ENCODE peak calls at places on chromosomes 2 and 18, in nine cellular contexts. D is tibial artery; X is adrenal gland; U is Karpas-422; J is hepatocyte; I is skeletal muscle cell; W is uterus; G is CD8-positive, alpha-beta memory T cell; F is stomach. Q is an unnamed sample.

GRCh38 chr2:224101820-224102630 is 62.9 kb upstream of the SERPINE2 start:
- DNase-seq in D (peak; percentile 49), X (peak; percentile 25), U (peak; percentile 48), J (peak; percentile 11), I (peak; percentile 93), W (no peak), G (no peak), F (no peak), Q (no peak)

GRCh38 chr2:70679244-70679643 is 88.8 kb downstream of the ADD2 start:
- DNase-seq in D (no peak), X (no peak), U (no peak), J (no peak), I (no peak), W (no peak), G (no peak), F (no peak), Q (no peak)

GRCh38 chr18:10038268-10038667 is 124.5 kb downstream of the VAPA start:
- DNase-seq in D (no peak), X (no peak), U (peak; percentile 69), J (no peak), I (no peak), W (peak; percentile 5), G (no peak), F (peak; percentile 15), Q (no peak)

GRCh38 chr18:50579061-50579774 is 19.3 kb downstream of the MAPK4 start:
- DNase-seq in D (no peak), X (peak; percentile 53), U (no peak), J (no peak), I (no peak), W (no peak), G (no peak), F (no peak), Q (no peak)

GRCh38 chr18:78625895-78626294 is 353.7 kb upstream of the SALL3 start:
- DNase-seq in D (no peak), X (no peak), U (peak; percentile 69), J (no peak), I (no peak), W (no peak), G (no peak), F (no peak), Q (no peak)

GRCh38 chr2:237956402-237956736 is 10.4 kb upstream of the UBE2F start:
- DNase-seq in D (no peak), X (no peak), U (no peak), J (no peak), I (no peak), W (no peak), G (no peak), F (no peak), Q (no peak)

GRCh38 chr2:236679906-236680305 is 110.3 kb downstream of the ACKR3 start:
- DNase-seq in D (no peak), X (no peak), U (no peak), J (peak; percentile 52), I (peak; percentile 48), W (no peak), G (no peak), F (no peak), Q (no peak)

GRCh38 chr2:28161466-28161865 is 231.2 kb upstream of the FOSL2 start:
- DNase-seq in D (no peak), X (no peak), U (no peak), J (no peak), I (no peak), W (no peak), G (no peak), F (no peak), Q (no peak)

GRCh38 chr2:160494243-160494642 is 636 bp upstream of the RBMS1 start:
- DNase-seq in D (no peak), X (no peak), U (no peak), J (peak; percentile 35), I (no peak), W (no peak), G (no peak), F (no peak), Q (no peak)

GRCh38 chr2:17416891-17417391 is 101.3 kb downstream of the RAD51AP2 start:
- DNase-seq in D (no peak), X (no peak), U (no peak), J (no peak), I (peak; percentile 91), W (no peak), G (no peak), F (no peak), Q (no peak)

GRCh38 chr2:190841707-190842505 is 38.7 kb upstream of the GLS start:
- DNase-seq in D (no peak), X (peak; percentile 75), U (peak; percentile 24), J (no peak), I (no peak), W (no peak), G (no peak), F (no peak), Q (no peak)

GRCh38 chr2:153872311-153873061 is 764 bp downstream of the GALNT13 start:
- DNase-seq in D (no peak), X (no peak), U (no peak), J (peak; percentile 40), I (no peak), W (no peak), G (no peak), F (no peak), Q (no peak)

GRCh38 chr2:153871231-153872221 is at the start of gene GALNT13:
- DNase-seq in D (peak; percentile 50), X (peak; percentile 35), U (no peak), J (peak; percentile 89), I (no peak), W (no peak), G (no peak), F (no peak), Q (no peak)

GRCh38 chr2:153870308-153870707 is 1.4 kb upstream of the GALNT13 start:
- DNase-seq in D (no peak), X (no peak), U (no peak), J (peak; percentile 23), I (no peak), W (no peak), G (no peak), F (no peak), Q (no peak)

GRCh38 chr2:153875801-153876466 is 4.2 kb downstream of the GALNT13 start:
- DNase-seq in D (no peak), X (no peak), U (no peak), J (no peak), I (no peak), W (no peak), G (no peak), F (no peak), Q (no peak)

DNA sequence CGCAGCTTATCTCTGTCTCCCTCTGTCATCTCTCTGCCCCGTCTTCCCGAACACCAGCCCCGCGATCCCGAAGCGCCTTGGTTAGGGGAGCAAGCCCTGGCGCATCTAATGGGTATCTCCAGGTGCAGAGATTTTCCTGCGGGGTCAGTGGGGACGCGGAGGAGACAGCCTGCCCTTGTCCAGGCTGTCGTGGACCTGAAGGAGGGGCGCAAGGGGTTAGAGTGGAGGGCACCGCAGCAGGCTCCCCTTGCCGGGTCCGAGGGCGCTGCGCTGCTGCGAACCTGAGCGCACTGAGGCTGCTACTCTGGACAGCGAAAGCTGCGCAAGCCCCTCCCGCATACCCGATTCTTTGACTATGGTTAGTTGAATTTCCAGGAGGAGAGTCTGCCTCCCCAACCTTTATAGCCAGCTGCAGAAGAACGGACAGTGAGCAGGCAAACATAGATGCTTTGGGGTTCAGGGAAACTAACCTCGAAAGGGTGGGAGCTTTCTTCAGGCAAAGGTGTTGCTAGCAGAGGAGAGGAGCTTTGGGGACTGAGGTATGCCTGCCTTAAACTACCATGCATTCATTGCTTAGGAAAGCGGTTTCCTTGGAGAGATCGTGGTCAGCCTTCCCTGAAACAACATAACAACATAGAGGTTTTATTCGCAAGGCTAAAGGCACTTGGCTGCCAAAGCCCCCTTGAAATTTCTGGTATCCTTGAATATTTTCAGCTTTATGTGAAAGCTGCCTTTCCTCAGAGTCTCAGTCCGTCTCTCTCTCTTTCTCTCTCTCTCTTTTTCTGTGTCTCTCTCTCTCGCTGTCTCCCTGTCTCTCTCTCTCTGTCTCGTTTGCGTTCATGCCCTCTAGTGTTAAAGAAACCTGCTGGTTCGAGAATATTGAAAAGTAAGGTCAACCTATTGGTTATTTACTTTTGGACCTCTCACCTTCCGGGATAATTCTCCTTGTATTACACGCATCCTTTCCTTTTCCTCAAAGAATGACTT is 1.6 kb downstream of the GALNT13 start:
- DNase-seq in D (no peak), X (no peak), U (no peak), J (peak; percentile 38), I (no peak), W (no peak), G (no peak), F (no peak), Q (no peak)
- H3K4me3 ChIP-seq in D (peak overlapping the region; percentile 50), X (no peak overlapping the region), U (no peak overlapping the region), J (peak overlapping the region; percentile 62), I (no peak overlapping the region), W (no peak overlapping the region), G (no peak overlapping the region), F (no peak overlapping the region), Q (no peak overlapping the region)

GRCh38 chr18:76457957-76458356 is 37.1 kb downstream of the ZNF516 start:
- DNase-seq in D (no peak), X (no peak), U (no peak), J (no peak), I (no peak), W (no peak), G (no peak), F (no peak), Q (no peak)
- H3K4me3 ChIP-seq in D (no peak overlapping the region), X (no peak overlapping the region), U (peak overlapping the region; percentile 52), J (no peak overlapping the region), I (no peak overlapping the region), W (no peak overlapping the region), G (no peak overlapping the region), F (no peak overlapping the region), Q (no peak overlapping the region)

DNA sequence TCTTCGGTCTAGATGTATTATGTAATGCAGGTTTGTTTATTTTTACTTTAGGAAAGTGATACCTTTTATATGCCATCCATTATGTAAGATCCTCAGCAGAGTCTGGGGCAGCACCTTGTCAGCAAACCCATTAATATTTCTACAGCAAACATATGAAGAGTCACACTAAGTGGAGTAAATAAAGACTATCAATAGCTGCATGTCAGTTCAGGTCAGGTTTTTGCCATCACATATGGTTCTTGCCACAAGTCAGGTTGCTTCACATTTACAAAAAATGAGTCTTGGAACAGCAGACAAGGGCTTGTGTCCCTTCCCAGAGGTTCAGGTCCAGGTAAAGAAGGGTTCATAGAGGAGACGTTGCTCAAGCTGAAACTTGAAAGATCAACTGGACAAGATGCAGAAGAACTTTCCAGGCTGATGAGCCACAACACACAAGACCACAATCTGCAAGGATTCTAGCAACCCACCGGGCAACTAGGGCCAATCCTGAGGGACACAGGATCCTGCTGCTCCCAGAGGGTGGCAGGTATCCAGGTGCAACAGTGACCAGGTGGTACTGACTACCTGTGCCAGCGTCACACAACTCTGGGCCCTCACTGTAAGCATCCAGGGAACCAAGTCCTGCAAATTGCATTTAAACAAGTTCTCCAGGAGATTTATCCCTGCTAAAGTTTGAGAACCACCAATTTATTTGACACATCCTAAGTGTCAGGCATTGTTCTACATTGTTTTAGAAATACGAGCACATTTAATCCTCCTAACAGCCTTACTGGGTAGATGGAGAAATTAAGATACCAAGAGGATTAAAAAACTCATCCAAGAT is 215.8 kb downstream of the ALPK2 start:
- DNase-seq in D (no peak), X (no peak), U (no peak), J (no peak), I (no peak), W (no peak), G (no peak), F (no peak), Q (no peak)
- H3K4me3 ChIP-seq in D (no peak overlapping the region), X (no peak overlapping the region), U (no peak overlapping the region), J (no peak overlapping the region), I (no peak overlapping the region), W (no peak overlapping the region), G (no peak overlapping the region), F (no peak overlapping the region), Q (no peak overlapping the region)

DNA sequence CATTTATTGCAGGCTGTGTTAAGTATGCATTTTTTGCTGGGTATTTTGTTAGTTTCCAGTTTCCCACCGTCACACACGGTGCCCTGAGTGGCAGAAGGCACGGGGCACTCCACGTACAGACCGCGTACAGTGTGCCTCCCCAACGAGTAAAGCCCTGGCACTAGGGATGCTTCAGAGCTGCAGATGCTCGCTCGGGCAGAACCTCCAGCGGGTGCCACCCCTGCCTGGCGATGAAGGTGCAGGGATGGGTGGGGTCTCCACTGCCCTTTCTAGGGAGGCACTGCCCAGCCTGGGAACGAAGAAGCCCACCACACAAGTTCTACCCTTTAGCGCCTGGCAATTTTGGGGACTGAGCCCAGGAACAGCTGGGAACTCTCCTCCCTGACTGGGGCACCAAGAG is 4.1 kb downstream of the GREB1 start:
- DNase-seq in D (no peak), X (no peak), U (no peak), J (no peak), I (no peak), W (no peak), G (no peak), F (no peak), Q (no peak)
- H3K4me3 ChIP-seq in D (no peak overlapping the region), X (no peak overlapping the region), U (no peak overlapping the region), J (no peak overlapping the region), I (no peak overlapping the region), W (no peak overlapping the region), G (no peak overlapping the region), F (no peak overlapping the region), Q (no peak overlapping the region)

Q was measured in naive thymus-derived CD4-positive, alpha-beta T cell.